ENCODE peak calls at places on chromosomes 3 and 15, in four cellular contexts. One of them, this sample, is unnamed.

GRCh38 chr3:29697989-29698388 is 417.1 kb downstream of the RBMS3 start:
- DNase-seq in AG09309: peak
- DNase-seq in fibroblast of mammary gland: peak
- DNase-seq in tibial artery: no peak
- DNase-seq in this sample: no peak

GRCh38 chr3:136751259-136752045 is 726 bp downstream of the STAG1 start:
- DNase-seq in AG09309: peak
- DNase-seq in fibroblast of mammary gland: peak
- DNase-seq in tibial artery: peak
- DNase-seq in this sample: peak

GRCh38 chr3:10173926-10174435 is 9.3 kb downstream of the IRAK2 start:
- DNase-seq in AG09309: peak
- DNase-seq in fibroblast of mammary gland: peak
- DNase-seq in tibial artery: peak
- DNase-seq in this sample: no peak

GRCh38 chr3:23748398-23749110 is 57.2 kb upstream of the UBE2E1 start:
- DNase-seq in AG09309: peak
- DNase-seq in fibroblast of mammary gland: peak
- DNase-seq in tibial artery: no peak
- DNase-seq in this sample: no peak

GRCh38 chr3:47239929-47240328 is 42.7 kb downstream of the KIF9 start:
- DNase-seq in AG09309: no peak
- DNase-seq in fibroblast of mammary gland: no peak
- DNase-seq in tibial artery: no peak
- DNase-seq in this sample: no peak

GRCh38 chr15:34810455-34811146 is 15.3 kb upstream of the ACTC1 start:
- DNase-seq in AG09309: peak
- DNase-seq in fibroblast of mammary gland: peak
- DNase-seq in tibial artery: peak
- DNase-seq in this sample: no peak

GRCh38 chr3:112128843-112129727 is 4.0 kb downstream of the GCSAM start:
- DNase-seq in AG09309: peak
- DNase-seq in fibroblast of mammary gland: no peak
- DNase-seq in tibial artery: no peak
- DNase-seq in this sample: no peak

GRCh38 chr3:175434591-175434990 is 575.5 kb downstream of the NAALADL2 start:
- DNase-seq in AG09309: no peak
- DNase-seq in fibroblast of mammary gland: no peak
- DNase-seq in tibial artery: no peak
- DNase-seq in this sample: no peak

GRCh38 chr3:128577711-128578110 is 72.9 kb downstream of the RPN1 start:
- DNase-seq in AG09309: no peak
- DNase-seq in fibroblast of mammary gland: no peak
- DNase-seq in tibial artery: no peak
- DNase-seq in this sample: no peak

GRCh38 chr3:39141211-39141995 is 12.0 kb downstream of the CSRNP1 start:
- DNase-seq in AG09309: no peak
- DNase-seq in fibroblast of mammary gland: peak
- DNase-seq in tibial artery: peak
- DNase-seq in this sample: no peak

GRCh38 chr15:57972801-57973311 is 92.7 kb downstream of the ALDH1A2 start:
- DNase-seq in AG09309: no peak
- DNase-seq in fibroblast of mammary gland: no peak
- DNase-seq in tibial artery: no peak
- DNase-seq in this sample: no peak

GRCh38 chr15:90425726-90426346 is 37.8 kb downstream of the IQGAP1 start:
- DNase-seq in AG09309: no peak
- DNase-seq in fibroblast of mammary gland: no peak
- DNase-seq in tibial artery: no peak
- DNase-seq in this sample: no peak

GRCh38 chr15:53323197-53323596 is 436.3 kb downstream of the WDR72 start:
- DNase-seq in AG09309: no peak
- DNase-seq in fibroblast of mammary gland: no peak
- DNase-seq in tibial artery: no peak
- DNase-seq in this sample: no peak

DNA sequence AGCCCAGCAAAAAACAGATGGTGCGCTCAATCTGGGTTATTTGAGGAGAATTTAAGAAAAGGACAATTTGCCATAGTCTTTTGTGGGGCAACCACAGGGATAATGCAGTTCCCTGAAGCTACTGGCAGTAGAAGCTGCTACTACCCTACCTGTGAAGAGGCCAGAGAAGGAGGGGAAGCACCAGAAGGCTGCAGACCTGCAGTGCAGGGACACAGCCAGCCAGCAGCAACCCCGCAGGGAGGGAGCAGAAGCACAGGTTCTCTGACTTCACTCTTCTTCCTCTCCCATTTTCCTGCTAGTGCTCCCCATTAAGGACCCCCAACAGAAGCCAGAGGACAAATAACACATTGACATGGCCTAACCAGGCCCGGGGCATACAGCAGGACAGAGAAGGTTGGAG is 30.3 kb downstream of the POPDC2 start:
- DNase-seq in AG09309: no peak
- DNase-seq in fibroblast of mammary gland: no peak
- DNase-seq in tibial artery: no peak
- DNase-seq in this sample: no peak
- TF ChIP-seq CTCF in AG09309: no peak
- TF ChIP-seq CTCF in fibroblast of mammary gland: no peak
- TF ChIP-seq CTCF in tibial artery: no peak
- TF ChIP-seq CTCF in this sample: no peak

DNA sequence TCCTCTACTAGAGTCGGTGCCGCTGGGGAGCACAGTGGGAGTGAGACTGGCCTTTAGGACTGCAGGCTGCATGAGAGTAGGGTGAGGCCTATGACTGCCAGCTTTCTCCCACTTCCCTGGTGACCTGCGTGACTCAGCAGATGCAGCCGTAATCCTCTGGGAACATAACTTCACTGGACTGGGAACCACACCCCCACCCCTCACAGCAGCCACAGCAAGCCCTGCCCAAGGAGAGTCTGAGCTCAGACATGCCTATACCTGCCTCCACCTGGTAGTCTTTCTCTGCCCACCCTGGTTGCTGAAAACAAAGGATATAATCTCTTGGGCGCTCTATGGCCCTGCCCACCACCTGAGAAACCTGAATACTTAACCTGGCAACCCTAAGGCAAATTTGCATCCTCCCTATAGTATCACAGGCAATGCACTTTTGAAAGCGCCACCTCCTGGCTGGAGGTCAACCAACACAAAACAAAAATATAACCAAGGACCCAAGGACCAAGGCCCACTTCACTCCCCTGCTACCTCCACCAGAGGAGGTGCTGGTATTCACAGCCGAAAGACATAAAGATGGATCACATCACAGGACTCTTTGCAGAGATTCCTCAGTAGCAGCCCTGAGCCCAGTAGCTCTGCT is 308.9 kb downstream of the CTNNB1 start:
- DNase-seq in AG09309: no peak
- DNase-seq in fibroblast of mammary gland: peak
- DNase-seq in tibial artery: no peak
- DNase-seq in this sample: no peak
- TF ChIP-seq CTCF in AG09309: no peak
- TF ChIP-seq CTCF in fibroblast of mammary gland: no peak
- TF ChIP-seq CTCF in tibial artery: no peak
- TF ChIP-seq CTCF in this sample: no peak

DNA sequence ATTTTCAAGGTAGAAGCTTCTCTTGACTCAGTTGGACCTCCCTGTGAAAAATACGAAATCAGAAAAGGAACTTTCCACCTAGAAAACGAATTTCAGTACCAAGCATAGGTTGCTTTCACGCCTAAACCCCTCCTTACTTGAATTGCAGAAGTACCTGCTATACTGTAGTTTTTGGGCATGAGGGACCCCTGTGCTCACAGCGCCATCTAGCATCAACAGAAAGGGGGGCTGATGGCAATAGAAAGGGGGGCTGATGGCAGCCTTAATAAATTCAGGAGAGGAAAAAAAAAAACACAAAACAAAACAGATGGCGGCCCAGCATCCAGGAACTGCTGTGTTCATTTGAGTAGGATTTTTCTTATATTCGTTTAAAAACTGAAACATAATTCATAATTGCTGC is 96.7 kb downstream of the NPAP1 start:
- DNase-seq in AG09309: no peak
- DNase-seq in fibroblast of mammary gland: no peak
- DNase-seq in tibial artery: no peak
- DNase-seq in this sample: no peak
- TF ChIP-seq CTCF in AG09309: no peak
- TF ChIP-seq CTCF in fibroblast of mammary gland: no peak
- TF ChIP-seq CTCF in tibial artery: no peak
- TF ChIP-seq CTCF in this sample: peak

GRCh38 chr3:87307805-87308204 is 31.4 kb upstream of the POU1F1 start:
- DNase-seq in AG09309: no peak
- DNase-seq in fibroblast of mammary gland: peak
- DNase-seq in tibial artery: no peak
- DNase-seq in this sample: no peak
- TF ChIP-seq CTCF in AG09309: no peak
- TF ChIP-seq CTCF in fibroblast of mammary gland: peak
- TF ChIP-seq CTCF in tibial artery: no peak
- TF ChIP-seq CTCF in this sample: no peak

GRCh38 chr3:143329567-143330164 is 210.1 kb downstream of the CHST2 start:
- DNase-seq in AG09309: no peak
- DNase-seq in fibroblast of mammary gland: peak
- DNase-seq in tibial artery: no peak
- DNase-seq in this sample: no peak

GRCh38 chr3:143326983-143327382 is 207.4 kb downstream of the CHST2 start:
- DNase-seq in AG09309: no peak
- DNase-seq in fibroblast of mammary gland: no peak
- DNase-seq in tibial artery: no peak
- DNase-seq in this sample: no peak

GRCh38 chr3:143328459-143328858 is 208.9 kb downstream of the CHST2 start:
- DNase-seq in AG09309: no peak
- DNase-seq in fibroblast of mammary gland: no peak
- DNase-seq in tibial artery: no peak
- DNase-seq in this sample: no peak

GRCh38 chr3:143330316-143330868 is 210.8 kb downstream of the CHST2 start:
- DNase-seq in AG09309: no peak
- DNase-seq in fibroblast of mammary gland: peak
- DNase-seq in tibial artery: no peak
- DNase-seq in this sample: no peak

GRCh38 chr3:143327388-143327787 is 207.8 kb downstream of the CHST2 start:
- DNase-seq in AG09309: no peak
- DNase-seq in fibroblast of mammary gland: peak
- DNase-seq in tibial artery: no peak
- DNase-seq in this sample: no peak
- TF ChIP-seq CTCF in AG09309: peak
- TF ChIP-seq CTCF in fibroblast of mammary gland: peak
- TF ChIP-seq CTCF in tibial artery: no peak
- TF ChIP-seq CTCF in this sample: no peak

GRCh38 chr15:38012894-38013293 is 78.5 kb downstream of the TMCO5A start:
- DNase-seq in AG09309: no peak
- DNase-seq in fibroblast of mammary gland: no peak
- DNase-seq in tibial artery: no peak
- DNase-seq in this sample: no peak
- TF ChIP-seq CTCF in AG09309: no peak
- TF ChIP-seq CTCF in fibroblast of mammary gland: no peak
- TF ChIP-seq CTCF in tibial artery: no peak
- TF ChIP-seq CTCF in this sample: no peak

DNA sequence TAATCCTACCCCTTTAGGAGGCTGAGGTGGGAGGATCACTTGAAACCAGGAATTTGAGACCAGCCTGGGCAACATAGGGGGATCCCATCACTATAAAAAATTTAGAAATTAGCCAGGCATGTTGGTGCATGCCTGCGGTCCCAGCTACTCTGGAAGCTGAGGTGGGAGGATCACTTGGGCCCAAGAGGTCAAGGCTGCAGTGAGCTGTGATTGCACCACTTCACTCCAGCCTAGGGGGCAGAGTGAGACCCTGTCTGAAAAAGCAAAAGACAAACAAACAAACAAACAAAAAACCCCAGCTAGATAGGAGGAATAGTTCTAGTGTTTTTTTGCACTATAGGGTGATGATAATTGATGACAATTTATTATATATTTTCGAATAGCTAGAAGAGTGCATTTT is 70.6 kb upstream of the CHRNB4 start:
- DNase-seq in AG09309: no peak
- DNase-seq in fibroblast of mammary gland: no peak
- DNase-seq in tibial artery: no peak
- DNase-seq in this sample: no peak
- TF ChIP-seq CTCF in AG09309: no peak
- TF ChIP-seq CTCF in fibroblast of mammary gland: no peak
- TF ChIP-seq CTCF in tibial artery: no peak
- TF ChIP-seq CTCF in this sample: no peak

GRCh38 chr15:100572362-100572983 is 29.5 kb downstream of the LINS1 start:
- DNase-seq in AG09309: no peak
- DNase-seq in fibroblast of mammary gland: peak
- DNase-seq in tibial artery: no peak
- DNase-seq in this sample: no peak
- TF ChIP-seq CTCF in AG09309: peak
- TF ChIP-seq CTCF in fibroblast of mammary gland: peak
- TF ChIP-seq CTCF in tibial artery: peak
- TF ChIP-seq CTCF in this sample: peak

This sample was measured in progenitor cell of endocrine pancreas.